ENCODE peak calls at places on chromosomes 4 and X, in nine cellular contexts. M is amygdala; E is amniotic stem cell; D is stimulated activated CD4-positive, alpha-beta T cell treated with anti-CD3 and anti-CD28 coated beads, Interleukin-15, amount 100 ng/mL, for 1 hour; W is NCI-H82; Q is body of pancreas; O is NCI-H69; I is NCI-H510A treated with DMSO at 0.1 percent for 48 hours; S is osteocyte. K is an unnamed sample.

GRCh38 chrX:131677655-131678628 is 134.1 kb downstream of the OR13H1 start:
- DNase-seq in M (no peak), E (peak; percentile 1), S (no peak), O (peak; percentile 32), Q (peak; percentile 48), W (peak; percentile 74), I (peak; percentile 19), D (peak; percentile 5), K (peak; percentile 22)

GRCh38 chrX:63686878-63687714 is 97.9 kb downstream of the ARHGEF9 start:
- DNase-seq in D (no peak), E (peak; percentile 0), S (no peak), O (no peak), M (no peak), Q (no peak), I (no peak), W (peak; percentile 58), K (peak; percentile 50)

GRCh38 chr4:122583906-122584305 is 37.0 kb downstream of the IL21 start:
- DNase-seq in M (no peak), D (no peak), I (no peak), E (no peak), O (no peak), Q (no peak), W (no peak), S (no peak), K (no peak)

GRCh38 chr4:102317459-102317858 is 27.8 kb downstream of the SLC39A8 start:
- DNase-seq in I (no peak), W (no peak), E (no peak), O (no peak), D (no peak), S (no peak), Q (no peak), M (no peak), K (no peak)

GRCh38 chrX:54413753-54414152 is 26.5 kb upstream of the TSR2 start:
- DNase-seq in W (peak; percentile 20), S (no peak), E (no peak), M (no peak), D (no peak), I (no peak), Q (no peak), O (no peak), K (peak; percentile 60)

GRCh38 chrX:49172280-49172780 is 632 bp downstream of the PLP2 start:
- DNase-seq in S (no peak), I (peak; percentile 35), Q (peak; percentile 83), M (no peak), E (no peak), W (peak; percentile 72), D (peak; percentile 43), O (peak; percentile 83), K (peak; percentile 80)

GRCh38 chr4:83932996-83933395 is 397.1 kb downstream of the GPAT3 start:
- DNase-seq in S (no peak), Q (no peak), W (no peak), E (no peak), O (no peak), I (no peak), M (no peak), D (no peak), K (no peak)

GRCh38 chr4:141352775-141353544 is 132.3 kb downstream of the ZNF330 start:
- DNase-seq in Q (no peak), W (no peak), E (no peak), D (no peak), S (no peak), I (no peak), M (no peak), O (no peak), K (peak; percentile 51)

GRCh38 chrX:118350221-118350620 is 4.3 kb downstream of the WDR44 start:
- DNase-seq in E (no peak), W (no peak), M (no peak), Q (no peak), S (no peak), O (no peak), D (no peak), I (no peak), K (no peak)

GRCh38 chrX:107561468-107562215 is 66.7 kb upstream of the PRPS1 start:
- DNase-seq in M (no peak), O (no peak), S (no peak), E (no peak), Q (no peak), I (no peak), W (no peak), D (no peak), K (no peak)

GRCh38 chr4:1994935-1995334 is 13.8 kb downstream of the NELFA start:
- DNase-seq in S (peak; percentile 23), W (no peak), M (no peak), I (no peak), E (no peak), Q (no peak), D (no peak), O (no peak), K (no peak)

GRCh38 chr4:123890889-123891288 is 494.3 kb downstream of the SPRY1 start:
- DNase-seq in M (no peak), W (no peak), O (no peak), D (no peak), E (no peak), I (no peak), Q (no peak), S (no peak), K (no peak)

GRCh38 chrX:74534569-74535038 is 79.8 kb downstream of the RLIM start:
- DNase-seq in D (no peak), I (no peak), O (peak; percentile 3), W (no peak), M (no peak), S (peak; percentile 77), Q (no peak), E (no peak), K (peak; percentile 14)

GRCh38 chrX:66017659-66018170 is 22.2 kb downstream of the VSIG4 start:
- DNase-seq in W (no peak), E (no peak), M (no peak), S (no peak), I (no peak), D (no peak), O (no peak), Q (no peak), K (no peak)

GRCh38 chrX:131812847-131813825 is 210.0 kb upstream of the STK26 start:
- DNase-seq in D (peak; percentile 47), O (peak; percentile 3), Q (peak; percentile 84), M (peak; percentile 41), S (no peak), I (no peak), E (no peak), W (no peak), K (no peak)

GRCh38 chr4:102531441-102531840 is 30.3 kb downstream of the NFKB1 start:
- DNase-seq in D (no peak), Q (no peak), M (no peak), S (no peak), E (no peak), O (no peak), I (no peak), W (no peak), K (no peak)

GRCh38 chrX:139905743-139906142 is 27.1 kb downstream of the ATP11C start:
- DNase-seq in E (no peak), I (no peak), O (no peak), D (no peak), W (no peak), Q (no peak), S (no peak), M (no peak), K (no peak)

GRCh38 chrX:111634823-111635410 is 46.1 kb upstream of the ALG13 start:
- DNase-seq in O (peak; percentile 6), I (no peak), D (no peak), W (no peak), Q (no peak), S (no peak), E (no peak), M (no peak), K (no peak)

GRCh38 chr4:173332021-173332487 is 2.1 kb downstream of the HMGB2 start:
- DNase-seq in M (no peak), Q (no peak), D (no peak), W (no peak), I (no peak), S (no peak), O (no peak), E (no peak), K (peak; percentile 15)

GRCh38 chr4:93633721-93634120 is 194.8 kb upstream of the ATOH1 start:
- DNase-seq in S (no peak), E (no peak), W (peak; percentile 12), D (no peak), O (no peak), M (no peak), I (no peak), Q (no peak), K (no peak)

GRCh38 chr4:124177647-124178425 is 534.7 kb downstream of the ANKRD50 start:
- DNase-seq in O (no peak), I (no peak), S (no peak), W (no peak), Q (no peak), E (peak; percentile 22), D (no peak), M (no peak), K (no peak)

GRCh38 chr4:1978741-1979476 is 29.9 kb downstream of the NELFA start:
- DNase-seq in E (no peak), I (no peak), Q (no peak), O (no peak), M (no peak), W (no peak), S (peak; percentile 51), D (no peak), K (no peak)

GRCh38 chr4:7347981-7348380 is 86.7 kb downstream of the PSAPL1 start:
- DNase-seq in M (no peak), D (no peak), I (no peak), S (no peak), E (no peak), O (no peak), W (no peak), Q (no peak), K (no peak)

GRCh38 chr4:163473576-163473975 is at the start of gene TKTL2:
- DNase-seq in O (no peak), Q (no peak), E (no peak), W (no peak), I (no peak), M (no peak), S (no peak), D (no peak), K (no peak)

GRCh38 chr4:17517664-17518063 is 2.7 kb downstream of the CLRN2 start:
- DNase-seq in E (no peak), M (no peak), I (no peak), O (peak; percentile 34), S (no peak), W (no peak), Q (no peak), D (no peak), K (no peak)

GRCh38 chr4:73019462-73020047 is 50.0 kb downstream of the COX18 start:
- DNase-seq in O (peak; percentile 33), S (no peak), E (peak; percentile 78), D (no peak), W (peak; percentile 64), I (peak; percentile 52), M (no peak), Q (no peak), K (peak; percentile 58)

GRCh38 chr4:102574317-102574716 is 73.2 kb downstream of the NFKB1 start:
- DNase-seq in I (no peak), S (no peak), W (no peak), Q (no peak), D (no peak), O (no peak), E (no peak), M (no peak), K (no peak)

GRCh38 chrX:1564750-1565683 is 26.4 kb upstream of the AKAP17A start:
- DNase-seq in M (no peak), D (no peak), I (no peak), Q (no peak), W (no peak), E (no peak), O (no peak), S (peak; percentile 38), K (no peak)

GRCh38 chr4:1244081-1244977 is 4.6 kb downstream of the CTBP1 start:
- DNase-seq in I (no peak), O (no peak), E (no peak), Q (no peak), D (no peak), W (no peak), S (no peak), M (no peak), K (no peak)

GRCh38 chrX:23720117-23720677 is 22.9 kb downstream of the ACOT9 start:
- DNase-seq in Q (no peak), M (no peak), I (no peak), D (no peak), E (no peak), O (no peak), S (no peak), W (peak; percentile 3), K (no peak)

GRCh38 chr4:105544517-105544916 is 7.9 kb upstream of the ARHGEF38 start:
- DNase-seq in M (no peak), Q (no peak), W (peak; percentile 48), S (no peak), I (no peak), D (no peak), E (no peak), O (peak; percentile 83), K (peak; percentile 21)

K was measured in myocyte.